ENCODE peak calls at places on chromosomes 2 and 18, in six cellular contexts. I is DMS153; O is neuronal stem cell; B is NCI-H69; Y is stimulated activated CD4-positive, alpha-beta T cell treated with anti-CD3 and anti-CD28 coated beads, Interleukin-2, amount 100 ng/mL, for 48 hours; W is GM12891. G is an unnamed sample.

GRCh38 chr18:26386421-26386820 is 160.2 kb downstream of the TAF4B start:
- DNase-seq in I (no peak), O (no peak), B (no peak), Y (no peak), W (no peak), G (no peak)

GRCh38 chr2:41966431-41966893 is 81.4 kb upstream of the PKDCC start:
- DNase-seq in I (no peak), O (no peak), B (peak), Y (no peak), W (no peak), G (peak)

GRCh38 chr2:67802824-67803223 is 260.0 kb downstream of the C1D start:
- DNase-seq in I (no peak), O (no peak), B (no peak), Y (no peak), W (no peak), G (no peak)

GRCh38 chr2:75182606-75183005 is 16.7 kb downstream of the TACR1 start:
- DNase-seq in I (no peak), O (no peak), B (no peak), Y (no peak), W (no peak), G (no peak)

GRCh38 chr2:206915136-206915535 is 24.2 kb upstream of the CPO start:
- DNase-seq in I (no peak), O (no peak), B (peak), Y (peak), W (no peak), G (peak)

GRCh38 chr2:106137944-106138903 is 55.9 kb downstream of the UXS1 start:
- DNase-seq in I (no peak), O (no peak), B (no peak), Y (no peak), W (no peak), G (peak)

GRCh38 chr2:164913640-164914346 is 41.5 kb downstream of the SLC38A11 start:
- DNase-seq in I (peak), O (no peak), B (no peak), Y (no peak), W (no peak), G (peak)

GRCh38 chr2:212912445-212913103 is 238.8 kb downstream of the IKZF2 start:
- DNase-seq in I (peak), O (no peak), B (peak), Y (no peak), W (no peak), G (peak)

GRCh38 chr18:32896781-32897547 is 124.1 kb upstream of the KLHL14 start:
- DNase-seq in I (no peak), O (no peak), B (no peak), Y (no peak), W (no peak), G (no peak)

GRCh38 chr2:127565261-127566138 is 30.0 kb downstream of the MYO7B start:
- DNase-seq in I (no peak), O (no peak), B (no peak), Y (no peak), W (no peak), G (no peak)

GRCh38 chr18:65659912-65660311 is 90.9 kb upstream of the CDH7 start:
- DNase-seq in I (no peak), O (no peak), B (no peak), Y (no peak), W (no peak), G (no peak)

GRCh38 chr2:83478037-83478436 is 981.0 kb downstream of the SUCLG1 start:
- DNase-seq in I (no peak), O (no peak), B (no peak), Y (no peak), W (no peak), G (no peak)

GRCh38 chr18:63319383-63320040 is at the start of gene BCL2:
- DNase-seq in I (no peak), O (no peak), B (peak), Y (peak), W (no peak), G (peak)

GRCh38 chr2:200509227-200509607 is 651 bp downstream of the KCTD18 start:
- DNase-seq in I (no peak), O (no peak), B (peak), Y (no peak), W (no peak), G (no peak)

GRCh38 chr2:217399288-217399687 is 539.4 kb upstream of the TNP1 start:
- DNase-seq in I (no peak), O (no peak), B (no peak), Y (no peak), W (no peak), G (peak)

GRCh38 chr18:58578835-58579560 is 49.9 kb downstream of the ALPK2 start:
- DNase-seq in I (no peak), O (no peak), B (no peak), Y (no peak), W (no peak), G (peak)

GRCh38 chr2:109066501-109066900 is 62.5 kb upstream of the SH3RF3 start:
- DNase-seq in I (no peak), O (no peak), B (peak), Y (no peak), W (no peak), G (no peak)

GRCh38 chr2:102520009-102520408 is 47.0 kb downstream of the SLC9A4 start:
- DNase-seq in I (no peak), O (peak), B (peak), Y (no peak), W (no peak), G (peak)

GRCh38 chr2:238251331-238251730 is 11.5 kb upstream of the HES6 start:
- DNase-seq in I (no peak), O (no peak), B (no peak), Y (no peak), W (no peak), G (no peak)

GRCh38 chr2:26913599-26914285 is 56.7 kb upstream of the MAPRE3 start:
- DNase-seq in I (no peak), O (no peak), B (no peak), Y (no peak), W (no peak), G (peak)

GRCh38 chr2:58428553-58429284 is 187.6 kb upstream of the FANCL start:
- DNase-seq in I (peak), O (peak), B (peak), Y (no peak), W (peak), G (no peak)

GRCh38 chr18:11005528-11005927 is 143.8 kb downstream of the PIEZO2 start:
- DNase-seq in I (no peak), O (peak), B (no peak), Y (no peak), W (no peak), G (peak)

GRCh38 chr2:100071350-100072043 is 70.9 kb downstream of the AFF3 start:
- DNase-seq in I (no peak), O (no peak), B (no peak), Y (no peak), W (no peak), G (no peak)

GRCh38 chr2:237727363-237727762 is 71.2 kb upstream of the RBM44 start:
- DNase-seq in I (no peak), O (no peak), B (peak), Y (no peak), W (no peak), G (peak)

GRCh38 chr2:72207334-72207733 is 59.7 kb upstream of the CYP26B1 start:
- DNase-seq in I (no peak), O (no peak), B (no peak), Y (no peak), W (no peak), G (no peak)

GRCh38 chr2:64629329-64629781 is 24.4 kb downstream of the SERTAD2 start:
- DNase-seq in I (no peak), O (no peak), B (no peak), Y (no peak), W (no peak), G (no peak)

GRCh38 chr18:1252534-1252933 is 347.9 kb downstream of the ADCYAP1 start:
- DNase-seq in I (no peak), O (no peak), B (peak), Y (no peak), W (no peak), G (no peak)

GRCh38 chr2:99595373-99595772 is 105.6 kb upstream of the REV1 start:
- DNase-seq in I (no peak), O (no peak), B (no peak), Y (no peak), W (no peak), G (no peak)

GRCh38 chr2:232655392-232655791 is 22.0 kb downstream of the EFHD1 start:
- DNase-seq in I (no peak), O (no peak), B (no peak), Y (no peak), W (no peak), G (no peak)

GRCh38 chr2:216146573-216146972 is 37.4 kb downstream of the XRCC5 start:
- DNase-seq in I (no peak), O (no peak), B (no peak), Y (no peak), W (no peak), G (no peak)

GRCh38 chr2:9106338-9107167 is 100.1 kb upstream of the ASAP2 start:
- DNase-seq in I (peak), O (no peak), B (peak), Y (no peak), W (no peak), G (no peak)

GRCh38 chr18:4450065-4450676 is 4.9 kb downstream of the DLGAP1 start:
- DNase-seq in I (no peak), O (no peak), B (peak), Y (no peak), W (no peak), G (no peak)

GRCh38 chr2:159600752-159601151 is 15.6 kb downstream of the BAZ2B start:
- DNase-seq in I (no peak), O (no peak), B (peak), Y (no peak), W (no peak), G (peak)

GRCh38 chr2:149526689-149527088 is 60.9 kb downstream of the MMADHC start:
- DNase-seq in I (no peak), O (no peak), B (no peak), Y (no peak), W (no peak), G (no peak)

GRCh38 chr2:240598311-240598911 is 11.9 kb downstream of the CAPN10 start:
- DNase-seq in I (no peak), O (no peak), B (no peak), Y (no peak), W (no peak), G (no peak)

GRCh38 chr2:161430416-161430815 is 14.3 kb downstream of the TBR1 start:
- DNase-seq in I (no peak), O (no peak), B (no peak), Y (no peak), W (no peak), G (no peak)

GRCh38 chr18:3753116-3753515 is 303.1 kb downstream of the TGIF1 start:
- DNase-seq in I (no peak), O (no peak), B (no peak), Y (no peak), W (no peak), G (no peak)

G was measured in IMR-90.